ENCODE peak calls at places on chromosomes 6 and 20, in six cellular contexts. B is adrenal gland, I is ovary, Z is tibial nerve, P is NB4, W is upper lobe of left lung. E is an unnamed sample.

GRCh38 chr20:63759377-63759901 is 19.9 kb downstream of the SLC2A4RG start:
- DNase-seq in B (no peak), I (no peak), Z (no peak), P (no peak), W (no peak), E (no peak)

GRCh38 chr6:44049989-44050871 is 77.0 kb downstream of the MRPL14 start:
- DNase-seq in B (peak), I (no peak), Z (no peak), P (no peak), W (no peak), E (no peak)

GRCh38 chr20:59771506-59772372 is 161.7 kb downstream of the SYCP2 start:
- DNase-seq in B (no peak), I (no peak), Z (no peak), P (no peak), W (peak), E (no peak)

GRCh38 chr20:32792316-32792715 is 27.4 kb upstream of the MAPRE1 start:
- DNase-seq in B (no peak), I (no peak), Z (no peak), P (peak), W (no peak), E (no peak)

GRCh38 chr6:128069180-128069579 is 168.3 kb upstream of the THEMIS start:
- DNase-seq in B (no peak), I (no peak), Z (no peak), P (no peak), W (no peak), E (no peak)

GRCh38 chr20:34301587-34302311 is 1.4 kb downstream of the AHCY start:
- DNase-seq in B (no peak), I (peak), Z (no peak), P (no peak), W (no peak), E (peak)

GRCh38 chr6:64505312-64505711 is 869.7 kb downstream of the PHF3 start:
- DNase-seq in B (no peak), I (no peak), Z (no peak), P (peak), W (no peak), E (peak)

GRCh38 chr6:114445846-114446245 is 103.0 kb upstream of the HS3ST5 start:
- DNase-seq in B (no peak), I (no peak), Z (no peak), P (no peak), W (no peak), E (no peak)

GRCh38 chr20:46558511-46558959 is 8.1 kb upstream of the OCSTAMP start:
- DNase-seq in B (peak), I (no peak), Z (no peak), P (no peak), W (no peak), E (no peak)

GRCh38 chr6:150037526-150038201 is 12.3 kb upstream of the RAET1L start:
- DNase-seq in B (no peak), I (no peak), Z (no peak), P (no peak), W (no peak), E (no peak)

GRCh38 chr6:17851001-17851719 is 136.3 kb downstream of the KIF13A start:
- DNase-seq in B (no peak), I (no peak), Z (no peak), P (no peak), W (no peak), E (no peak)

GRCh38 chr6:16669227-16669626 is 92.0 kb downstream of the ATXN1 start:
- DNase-seq in B (no peak), I (no peak), Z (no peak), P (peak), W (peak), E (no peak)

GRCh38 chr20:61896058-61896961 is 169.4 kb downstream of the TAF4 start:
- DNase-seq in B (no peak), I (peak), Z (no peak), P (peak), W (no peak), E (peak)

GRCh38 chr6:143967861-143968498 is 40.1 kb downstream of the PLAGL1 start:
- DNase-seq in B (no peak), I (no peak), Z (no peak), P (no peak), W (no peak), E (no peak)

GRCh38 chr6:44650947-44651346 is 263.4 kb downstream of the CDC5L start:
- DNase-seq in B (no peak), I (no peak), Z (no peak), P (no peak), W (no peak), E (no peak)

GRCh38 chr6:144885817-144886216 is 600.7 kb downstream of the UTRN start:
- DNase-seq in B (no peak), I (no peak), Z (no peak), P (no peak), W (no peak), E (peak)

GRCh38 chr6:27605401-27606342 is 132.8 kb upstream of the ZNF184 start:
- DNase-seq in B (no peak), I (no peak), Z (no peak), P (no peak), W (no peak), E (peak)

GRCh38 chr6:30679765-30680535 is 6.5 kb downstream of the PPP1R18 start:
- DNase-seq in B (no peak), I (no peak), Z (no peak), P (no peak), W (no peak), E (no peak)

GRCh38 chr6:21593927-21594421 is 423 bp downstream of the SOX4 start:
- DNase-seq in B (peak), I (no peak), Z (no peak), P (peak), W (peak), E (peak)

GRCh38 chr6:169583867-169584541 is 117.8 kb downstream of the WDR27 start:
- DNase-seq in B (no peak), I (no peak), Z (no peak), P (no peak), W (no peak), E (no peak)

GRCh38 chr20:43827940-43828562 is 86.6 kb upstream of the TOX2 start:
- DNase-seq in B (no peak), I (no peak), Z (no peak), P (no peak), W (no peak), E (no peak)

GRCh38 chr6:54621285-54621684 is 225.3 kb upstream of the FAM83B start:
- DNase-seq in B (no peak), I (no peak), Z (no peak), P (no peak), W (no peak), E (no peak)

GRCh38 chr20:17525650-17526049 is 5.5 kb downstream of the BFSP1 start:
- DNase-seq in B (no peak), I (no peak), Z (no peak), P (peak), W (peak), E (peak)

GRCh38 chr6:116556065-116556464 is 2.5 kb downstream of the CALHM4 start:
- DNase-seq in B (no peak), I (no peak), Z (no peak), P (no peak), W (no peak), E (no peak)

GRCh38 chr6:19210849-19211590 is 626.1 kb upstream of the ID4 start:
- DNase-seq in B (no peak), I (no peak), Z (no peak), P (peak), W (no peak), E (no peak)

GRCh38 chr6:35484921-35485392 is 11.9 kb downstream of the TEAD3 start:
- DNase-seq in B (no peak), I (peak), Z (no peak), P (peak), W (no peak), E (no peak)

GRCh38 chr6:35486005-35486925 is 10.6 kb downstream of the TEAD3 start:
- DNase-seq in B (no peak), I (peak), Z (no peak), P (peak), W (peak), E (no peak)

GRCh38 chr6:35483892-35484645 is 12.8 kb downstream of the TEAD3 start:
- DNase-seq in B (no peak), I (no peak), Z (no peak), P (no peak), W (no peak), E (no peak)

GRCh38 chr6:35483490-35483889 is 13.4 kb downstream of the TEAD3 start:
- DNase-seq in B (no peak), I (no peak), Z (no peak), P (peak), W (no peak), E (no peak)

GRCh38 chr6:35485402-35485877 is 11.4 kb downstream of the TEAD3 start:
- DNase-seq in B (no peak), I (peak), Z (no peak), P (no peak), W (peak), E (no peak)
- TF ChIP-seq POLR2A in B (no peak), I (no peak), Z (no peak), P (no peak), W (no peak), E (no peak)

DNA sequence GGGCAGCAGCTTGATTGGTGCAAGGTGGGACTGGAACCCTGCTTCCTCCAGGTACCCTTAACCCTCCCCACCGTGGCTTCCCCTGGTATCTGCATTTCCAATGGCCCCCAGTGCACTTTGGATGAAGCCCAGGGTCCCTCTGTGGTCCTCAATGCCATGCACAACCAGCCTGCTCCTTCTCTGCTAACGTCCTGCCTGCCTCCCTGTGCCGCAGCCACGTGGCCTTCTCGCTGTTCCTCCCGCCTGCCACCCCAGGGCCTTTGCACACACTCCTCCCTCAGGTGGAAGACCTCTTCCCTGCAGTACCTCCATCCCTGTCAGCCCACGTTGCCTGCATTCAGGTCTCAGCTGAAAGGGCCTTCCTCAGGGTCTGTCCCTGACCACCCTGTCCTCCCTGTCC is 101.6 kb downstream of the BMP7 start:
- DNase-seq in B (no peak), I (no peak), Z (no peak), P (no peak), W (no peak), E (no peak)
- TF ChIP-seq POLR2A in B (no peak), I (no peak), Z (no peak), P (no peak), W (no peak), E (no peak)

GRCh38 chr6:146915671-146916127 is 288.5 kb upstream of the STXBP5 start:
- DNase-seq in B (no peak), I (no peak), Z (no peak), P (peak), W (no peak), E (peak)
- TF ChIP-seq POLR2A in B (no peak), I (no peak), Z (no peak), P (no peak), W (no peak), E (no peak)

GRCh38 chr6:36595168-36595818 is 1.1 kb downstream of the SRSF3 start:
- DNase-seq in B (no peak), I (peak), Z (no peak), P (peak), W (peak), E (peak)
- TF ChIP-seq POLR2A in B (peak), I (no peak), Z (no peak), P (no peak), W (no peak), E (no peak)

E was measured in erythroblast.